ENCODE peak calls at places on chromosomes 1 and 21, in four cellular contexts. S is SK-N-SH, T is K562, I is HepG2. N is an unnamed sample.

GRCh38 chr21:31236528-31236927 is 107.5 kb downstream of the TIAM1 start:
- DNase-seq in S (no peak), T (no peak), I (no peak), N (no peak)

GRCh38 chr1:109687641-109688499 is at the start of gene GSTM1:
- DNase-seq in S (no peak), T (no peak), I (no peak), N (peak; percentile 39)

GRCh38 chr1:97920275-97920831 is 481 bp downstream of the DPYD start:
- DNase-seq in S (no peak), T (no peak), I (peak; percentile 3), N (no peak)

GRCh38 chr1:50605186-50605875 is 182.1 kb upstream of the DMRTA2 start:
- DNase-seq in S (peak; percentile 21), T (peak; percentile 43), I (peak; percentile 56), N (peak; percentile 43)

GRCh38 chr1:36542962-36543515 is 60.3 kb upstream of the CSF3R start:
- DNase-seq in S (peak; percentile 44), T (peak; percentile 42), I (peak; percentile 15), N (no peak)

GRCh38 chr1:222064388-222065201 is 322.7 kb upstream of the DUSP10 start:
- DNase-seq in S (no peak), T (no peak), I (no peak), N (no peak)

GRCh38 chr1:32900956-32901822 is at the start of gene TMEM54:
- DNase-seq in S (peak; percentile 83), T (peak; percentile 86), I (no peak), N (no peak)

GRCh38 chr1:156053770-156054499 is at the start of gene UBQLN4:
- DNase-seq in S (peak; percentile 94), T (peak; percentile 96), I (peak; percentile 70), N (peak; percentile 72)

GRCh38 chr1:115198938-115199337 is 109.6 kb upstream of the TSPAN2 start:
- DNase-seq in S (peak; percentile 44), T (no peak), I (no peak), N (no peak)

GRCh38 chr1:46522184-46522968 is 29.1 kb downstream of the KNCN start:
- DNase-seq in S (no peak), T (peak; percentile 95), I (no peak), N (no peak)

GRCh38 chr1:26168410-26169167 is at the start of gene C1orf232:
- DNase-seq in S (no peak), T (no peak), I (no peak), N (no peak)

GRCh38 chr21:33229099-33229775 is 501 bp upstream of the IFNAR2 start:
- DNase-seq in S (peak; percentile 21), T (no peak), I (no peak), N (no peak)

GRCh38 chr1:52857443-52857842 is 14.9 kb downstream of the ZYG11A start:
- DNase-seq in S (no peak), T (no peak), I (no peak), N (no peak)

GRCh38 chr1:27102707-27103468 is 52.0 kb downstream of the SLC9A1 start:
- DNase-seq in S (peak; percentile 93), T (peak; percentile 86), I (peak; percentile 39), N (no peak)

GRCh38 chr21:41752231-41752681 is 14.6 kb downstream of the RIPK4 start:
- DNase-seq in S (no peak), T (no peak), I (no peak), N (no peak)

GRCh38 chr1:245169391-245169790 is 14.6 kb downstream of the KIF26B start:
- DNase-seq in S (no peak), T (no peak), I (no peak), N (no peak)

DNA sequence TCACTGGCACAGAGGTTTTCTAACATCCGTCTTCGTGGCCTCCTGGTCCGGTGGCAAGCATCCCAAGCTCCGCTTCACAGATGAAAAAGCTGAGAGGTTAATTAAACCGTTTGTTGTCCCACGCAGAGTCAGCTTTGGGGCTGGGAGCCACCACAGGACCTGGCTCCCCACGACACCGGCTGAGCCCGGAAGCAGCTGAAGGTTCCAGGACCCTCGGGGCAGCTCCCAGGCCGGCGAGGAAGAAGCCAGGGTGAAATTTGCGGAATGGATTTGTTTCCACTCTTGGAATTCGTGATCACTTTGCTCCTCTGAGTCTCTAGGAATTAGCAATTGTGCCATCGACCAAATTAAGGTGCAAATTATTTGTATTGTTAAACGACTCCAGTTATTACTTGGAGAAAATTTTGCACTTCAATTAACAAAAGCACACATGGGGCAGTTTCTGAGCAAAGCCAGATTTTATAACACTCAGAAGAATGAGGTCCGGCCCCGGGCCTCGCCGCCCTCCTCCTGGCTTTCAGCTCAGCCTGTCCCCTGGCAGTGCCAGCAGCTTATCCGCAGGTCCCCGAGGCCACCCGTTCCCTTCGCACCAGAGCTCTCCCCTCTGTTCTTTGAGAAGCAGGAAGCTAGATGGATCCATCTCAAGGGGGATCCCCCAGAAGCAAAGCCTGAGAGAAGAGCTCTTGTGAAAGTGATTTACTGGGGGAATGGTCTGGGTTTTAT is 69.1 kb downstream of the SIK1 start:
- DNase-seq in S (no peak), T (no peak), I (no peak), N (no peak)
- TF ChIP-seq GABPA in S (no peak), T (no peak), I (no peak), N (no peak)

DNA sequence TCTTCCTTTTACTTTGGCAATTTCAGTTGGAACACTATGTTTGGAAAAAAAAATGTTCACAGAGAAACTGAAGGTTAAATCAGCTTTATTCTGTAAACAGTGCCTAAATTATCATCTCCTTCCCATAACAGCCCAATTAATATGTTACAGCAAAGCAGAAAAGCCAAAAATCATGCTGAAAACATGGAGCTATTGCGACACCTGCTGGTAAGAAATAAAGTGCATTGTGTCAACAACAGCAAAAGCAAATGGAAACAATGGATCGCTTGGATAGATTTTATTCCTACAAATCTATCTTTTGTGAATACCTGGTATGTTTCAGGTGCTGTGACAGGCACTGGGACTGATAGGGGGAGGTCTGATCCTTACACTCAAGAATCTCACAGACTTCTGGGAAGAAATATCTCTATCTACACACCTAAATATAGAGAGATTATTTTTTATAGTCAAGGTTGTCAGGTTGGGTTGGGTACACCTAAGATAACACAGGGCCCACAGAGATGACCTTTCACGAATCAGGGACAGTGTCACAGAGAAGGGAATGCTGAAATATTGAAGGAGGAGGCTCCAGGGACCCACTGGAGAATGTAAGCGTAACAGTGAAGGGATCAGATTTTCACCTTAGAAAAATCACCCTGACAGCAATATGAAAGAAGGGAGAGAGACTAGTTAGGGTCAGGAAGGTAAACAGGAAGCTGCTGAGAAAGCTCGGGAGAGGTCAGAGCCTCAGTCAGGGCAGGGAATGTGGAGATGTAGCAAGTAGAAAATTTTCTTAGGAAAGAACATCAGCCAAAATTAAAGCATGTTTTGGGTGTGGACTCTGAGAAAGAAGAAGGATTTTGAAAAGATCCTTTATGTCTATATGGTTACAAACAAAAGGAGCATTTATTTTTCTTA is 16.5 kb upstream of the ERICH3 start:
- DNase-seq in S (peak; percentile 25), T (peak; percentile 19), I (peak; percentile 53), N (peak; percentile 43)
- TF ChIP-seq GABPA in S (no peak), T (no peak), I (no peak), N (no peak)

DNA sequence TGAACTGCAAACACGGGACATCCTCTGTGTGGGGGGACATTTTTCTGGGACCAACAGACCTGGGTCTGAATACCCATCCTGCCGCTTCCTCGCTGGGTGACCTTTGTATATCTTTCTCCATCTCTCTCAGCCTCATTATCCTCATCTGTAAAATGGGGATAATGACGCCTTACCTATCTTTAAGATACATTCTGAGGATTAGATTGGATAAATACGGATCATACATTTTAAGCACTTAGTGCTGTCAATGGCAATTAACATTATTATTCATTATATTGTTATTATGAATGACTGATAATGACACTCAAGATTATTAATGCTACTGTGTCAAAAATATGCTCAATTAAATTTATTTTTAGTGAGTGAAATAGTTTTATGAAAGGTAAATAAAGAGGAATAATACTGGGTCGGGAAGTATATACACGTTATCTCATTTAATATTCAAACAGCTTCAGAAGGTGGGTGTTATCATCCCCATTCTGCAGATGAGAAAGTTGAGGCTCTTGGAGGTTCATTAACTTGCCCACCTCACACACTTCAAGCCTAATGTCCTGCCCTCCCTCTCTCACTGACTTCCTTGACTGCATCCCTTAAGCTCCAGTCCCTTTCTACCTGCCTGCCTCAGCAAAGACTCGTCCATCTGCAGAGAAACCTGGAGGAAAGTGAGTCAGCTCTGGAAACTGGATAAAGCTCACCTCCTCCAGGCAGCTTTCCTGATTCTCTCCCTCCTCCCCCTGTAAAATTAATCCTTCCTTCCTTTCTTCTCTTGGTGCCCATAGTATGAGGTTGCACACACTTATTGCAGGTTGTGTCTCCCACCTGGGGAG is 120.7 kb upstream of the JUN start:
- DNase-seq in S (no peak), T (no peak), I (no peak), N (no peak)
- TF ChIP-seq GABPA in S (no peak), T (no peak), I (no peak), N (no peak)

DNA sequence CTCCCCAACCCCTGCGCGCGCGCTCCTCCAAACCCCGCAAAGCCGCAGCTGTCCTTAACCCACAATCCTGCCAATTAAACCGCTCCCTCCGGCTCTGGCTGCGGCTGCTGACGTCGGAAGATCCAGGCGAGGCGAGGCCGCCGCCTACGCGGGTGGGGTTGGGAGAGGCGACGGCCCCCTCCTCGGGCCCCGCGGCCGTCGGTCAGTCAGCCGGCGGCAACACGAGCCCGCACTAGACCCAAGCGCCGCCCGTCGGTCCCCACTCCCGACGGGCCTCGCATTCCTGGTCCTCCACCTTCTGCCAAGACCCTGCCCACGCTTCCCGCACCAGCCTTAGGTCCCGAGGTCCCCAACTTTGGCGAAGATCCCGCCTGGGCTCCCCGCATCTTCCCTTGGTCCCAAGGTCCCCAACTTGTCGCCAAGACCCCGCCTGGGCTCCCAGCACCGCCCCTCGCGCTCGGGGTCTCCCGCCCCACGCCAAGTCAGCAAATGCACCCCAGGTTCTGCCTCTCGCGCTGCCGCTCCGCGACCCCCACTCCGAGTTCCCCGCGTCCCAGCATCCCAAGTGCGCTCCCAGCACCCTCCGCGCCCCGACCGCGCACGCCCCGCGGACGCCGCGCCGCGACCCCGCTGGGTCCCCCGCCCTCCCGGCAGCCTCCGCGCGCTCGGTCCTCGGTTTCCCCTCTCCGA is 75.5 kb downstream of the VWA5B1 start:
- DNase-seq in S (peak; percentile 75), T (no peak), I (no peak), N (no peak)
- TF ChIP-seq GABPA in S (no peak), T (no peak), I (no peak), N (no peak)

GRCh38 chr1:14545422-14546025 is 53.0 kb upstream of the KAZN start:
- DNase-seq in S (no peak), T (no peak), I (no peak), N (no peak)

GRCh38 chr1:14541348-14541747 is 57.1 kb upstream of the KAZN start:
- DNase-seq in S (no peak), T (no peak), I (no peak), N (no peak)

GRCh38 chr1:14539309-14539708 is 59.2 kb upstream of the KAZN start:
- DNase-seq in S (no peak), T (no peak), I (no peak), N (no peak)

GRCh38 chr1:14539953-14540563 is 58.4 kb upstream of the KAZN start:
- DNase-seq in S (no peak), T (no peak), I (no peak), N (no peak)

GRCh38 chr1:14543191-14543849 is 55.2 kb upstream of the KAZN start:
- DNase-seq in S (no peak), T (no peak), I (no peak), N (no peak)
- TF ChIP-seq GABPA in S (no peak), T (no peak), I (no peak), N (no peak)

DNA sequence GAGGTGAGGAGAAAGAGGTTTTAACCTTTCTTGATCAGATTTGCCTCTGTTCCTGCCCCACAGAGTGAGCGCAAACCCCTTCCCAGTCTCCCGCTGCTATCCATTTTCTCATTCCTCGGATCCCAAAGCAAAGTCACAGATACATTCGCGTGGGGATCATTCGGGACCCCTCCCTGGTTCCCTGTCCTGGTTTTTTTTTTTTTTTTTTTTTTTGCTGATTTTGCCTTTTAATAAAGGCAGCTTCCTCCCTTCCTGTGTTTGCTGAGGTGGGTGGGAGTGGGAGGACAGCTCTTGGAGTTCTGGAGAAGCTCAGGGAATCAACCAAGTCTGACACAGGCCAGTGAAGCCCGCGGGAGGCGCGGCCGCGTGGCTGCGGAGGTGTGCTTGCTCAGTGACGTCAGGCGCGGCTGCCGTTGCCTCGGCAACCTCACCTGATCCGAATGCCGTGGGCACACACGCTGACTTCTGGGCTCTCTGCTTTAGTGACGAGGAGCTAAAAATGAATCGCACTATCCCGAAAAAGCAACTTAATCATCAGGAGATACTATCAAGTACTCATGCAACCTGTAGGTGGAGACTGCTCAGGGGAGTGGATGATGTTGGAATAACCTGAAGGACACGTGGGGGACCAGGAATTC is 106.4 kb downstream of the TBX19 start:
- DNase-seq in S (peak; percentile 58), T (no peak), I (no peak), N (no peak)
- TF ChIP-seq GABPA in S (no peak), T (no peak), I (no peak), N (no peak)

N was measured in HL-60.